ENCODE peak calls at places on chromosomes 13 and 19, in seven cellular contexts. R is NCI-H2107, Y is heart right ventricle, B is psoas muscle, D is GOT3, F is NCI-H1105, J is posterior cingulate gyrus. K is an unnamed sample.

GRCh38 chr19:5014941-5015340 is 46.0 kb downstream of the KDM4B start:
- DNase-seq in R (no peak), Y (no peak), B (no peak), D (no peak), F (no peak), J (no peak), K (no peak)

GRCh38 chr19:36103842-36104552 is 6.9 kb upstream of the OVOL3 start:
- DNase-seq in R (no peak), Y (no peak), B (no peak), D (no peak), F (no peak), J (no peak), K (no peak)

GRCh38 chr13:74325106-74325505 is 190.9 kb upstream of the KLF12 start:
- DNase-seq in R (no peak), Y (no peak), B (no peak), D (no peak), F (peak; percentile 36), J (no peak), K (no peak)

GRCh38 chr13:85509512-85509911 is 289.7 kb downstream of the SLITRK6 start:
- DNase-seq in R (no peak), Y (no peak), B (no peak), D (no peak), F (no peak), J (no peak), K (no peak)

GRCh38 chr19:48237057-48237456 is 18.7 kb downstream of the CARD8 start:
- DNase-seq in R (no peak), Y (no peak), B (no peak), D (no peak), F (no peak), J (no peak), K (no peak)

GRCh38 chr13:100674363-100674847 is at the start of gene TMTC4:
- DNase-seq in R (no peak), Y (no peak), B (no peak), D (peak; percentile 62), F (no peak), J (no peak), K (no peak)

GRCh38 chr19:30703645-30704044 is 331.5 kb downstream of the ZNF536 start:
- DNase-seq in R (no peak), Y (no peak), B (no peak), D (no peak), F (no peak), J (no peak), K (no peak)

GRCh38 chr13:111951982-111952565 is 114.9 kb upstream of the SOX1 start:
- DNase-seq in R (no peak), Y (no peak), B (no peak), D (no peak), F (no peak), J (no peak), K (no peak)

GRCh38 chr13:85236431-85236830 is 562.8 kb downstream of the SLITRK6 start:
- DNase-seq in R (no peak), Y (no peak), B (no peak), D (no peak), F (no peak), J (no peak), K (no peak)

GRCh38 chr19:10260141-10260584 is 8.1 kb downstream of the MRPL4 start:
- DNase-seq in R (no peak), Y (no peak), B (no peak), D (no peak), F (no peak), J (peak; percentile 45), K (no peak)

GRCh38 chr19:18203408-18203862 is 407 bp downstream of the RAB3A start:
- DNase-seq in R (no peak), Y (peak; percentile 62), B (peak; percentile 79), D (no peak), F (no peak), J (peak; percentile 46), K (no peak)

GRCh38 chr13:79631260-79631659 is 150.3 kb downstream of the NDFIP2 start:
- DNase-seq in R (no peak), Y (no peak), B (no peak), D (no peak), F (no peak), J (no peak), K (no peak)

GRCh38 chr19:9792191-9793050 is 23.9 kb upstream of the ZNF846 start:
- DNase-seq in R (peak; percentile 15), Y (peak; percentile 91), B (peak; percentile 94), D (peak; percentile 65), F (peak; percentile 84), J (peak; percentile 75), K (peak; percentile 94)

GRCh38 chr13:97364031-97364430 is 69.9 kb upstream of the RAP2A start:
- DNase-seq in R (no peak), Y (no peak), B (no peak), D (no peak), F (no peak), J (no peak), K (no peak)

GRCh38 chr13:61880576-61881283 is 465.1 kb upstream of the PCDH20 start:
- DNase-seq in R (no peak), Y (no peak), B (no peak), D (no peak), F (no peak), J (no peak), K (no peak)

GRCh38 chr13:98563071-98563470 is 13.8 kb downstream of the STK24 start:
- DNase-seq in R (no peak), Y (no peak), B (no peak), D (no peak), F (no peak), J (no peak), K (no peak)

GRCh38 chr19:28350037-28350436 is 862.9 kb downstream of the UQCRFS1 start:
- DNase-seq in R (no peak), Y (no peak), B (no peak), D (no peak), F (no peak), J (no peak), K (no peak)

GRCh38 chr13:80571346-80572307 is 230.7 kb upstream of the SPRY2 start:
- DNase-seq in R (no peak), Y (no peak), B (no peak), D (no peak), F (no peak), J (no peak), K (no peak)

GRCh38 chr19:55616395-55616875 is 7.9 kb downstream of the ZNF784 start:
- DNase-seq in R (no peak), Y (no peak), B (no peak), D (no peak), F (no peak), J (no peak), K (no peak)

GRCh38 chr13:47621931-47622330 is 379.1 kb downstream of the SUCLA2 start:
- DNase-seq in R (no peak), Y (no peak), B (no peak), D (no peak), F (no peak), J (no peak), K (no peak)

GRCh38 chr19:51329411-51329810 is 12.5 kb downstream of the VSIG10L start:
- DNase-seq in R (no peak), Y (no peak), B (no peak), D (no peak), F (no peak), J (no peak), K (no peak)

GRCh38 chr13:24076124-24076523 is 84.4 kb upstream of the SPATA13 start:
- DNase-seq in R (no peak), Y (no peak), B (no peak), D (no peak), F (no peak), J (no peak), K (no peak)

GRCh38 chr13:38908574-38908973 is 82.1 kb downstream of the STOML3 start:
- DNase-seq in R (no peak), Y (no peak), B (no peak), D (no peak), F (no peak), J (no peak), K (no peak)

GRCh38 chr19:47716270-47716937 is 3.2 kb downstream of the EHD2 start:
- DNase-seq in R (no peak), Y (peak; percentile 40), B (no peak), D (no peak), F (no peak), J (no peak), K (no peak)

GRCh38 chr13:79886601-79887000 is 405.6 kb downstream of the NDFIP2 start:
- DNase-seq in R (no peak), Y (no peak), B (no peak), D (no peak), F (no peak), J (no peak), K (no peak)

GRCh38 chr13:105920375-105920774 is 615.1 kb downstream of the EFNB2 start:
- DNase-seq in R (no peak), Y (no peak), B (no peak), D (no peak), F (no peak), J (no peak), K (no peak)

GRCh38 chr13:50323440-50324070 is 308.3 kb downstream of the KCNRG start:
- DNase-seq in R (no peak), Y (no peak), B (no peak), D (no peak), F (no peak), J (no peak), K (no peak)

GRCh38 chr13:22369840-22370239 is 699.0 kb downstream of the FGF9 start:
- DNase-seq in R (no peak), Y (no peak), B (no peak), D (no peak), F (no peak), J (no peak), K (no peak)

GRCh38 chr13:100506600-100507422 is 81.8 kb downstream of the GGACT start:
- DNase-seq in R (peak; percentile 41), Y (no peak), B (no peak), D (no peak), F (peak; percentile 34), J (no peak), K (no peak)

GRCh38 chr13:72163671-72164070 is 296.7 kb upstream of the DACH1 start:
- DNase-seq in R (no peak), Y (no peak), B (no peak), D (no peak), F (no peak), J (no peak), K (no peak)

GRCh38 chr19:18401580-18402112 is 4.2 kb upstream of the LRRC25 start:
- DNase-seq in R (no peak), Y (peak; percentile 47), B (peak; percentile 84), D (no peak), F (no peak), J (no peak), K (no peak)

GRCh38 chr13:27141746-27142145 is 29.9 kb downstream of the USP12 start:
- DNase-seq in R (no peak), Y (no peak), B (no peak), D (no peak), F (no peak), J (no peak), K (no peak)

GRCh38 chr13:112392719-112393118 is 16.6 kb downstream of the SPACA7 start:
- DNase-seq in R (no peak), Y (no peak), B (no peak), D (no peak), F (no peak), J (no peak), K (no peak)

GRCh38 chr19:57887195-57887941 is 1.5 kb downstream of the ZNF814 start:
- DNase-seq in R (no peak), Y (no peak), B (no peak), D (no peak), F (peak; percentile 14), J (no peak), K (no peak)

GRCh38 chr19:11200015-11200574 is 2.8 kb upstream of the KANK2 start:
- DNase-seq in R (no peak), Y (no peak), B (no peak), D (no peak), F (no peak), J (no peak), K (no peak)